ENCODE peak calls at places on chromosomes 4 and X, in seven cellular contexts. I, M, F, Z, A, S and P are unnamed samples.

GRCh38 chr4:101706535-101707057 is 83.9 kb upstream of the BANK1 start:
- DNase-seq in I (no peak), M (no peak), F (no peak), Z (no peak), A (no peak), S (no peak), P (no peak)

GRCh38 chrX:24493740-24494543 is 28.9 kb downstream of the PDK3 start:
- DNase-seq in I (no peak), M (peak; percentile 18), F (no peak), Z (no peak), A (no peak), S (peak; percentile 70), P (no peak)

GRCh38 chr4:147991543-147992295 is 259.8 kb downstream of the ARHGAP10 start:
- DNase-seq in I (no peak), M (no peak), F (no peak), Z (peak; percentile 41), A (no peak), S (no peak), P (no peak)

GRCh38 chrX:123835661-123836371 is 24.0 kb upstream of the XIAP start:
- DNase-seq in I (peak; percentile 70), M (no peak), F (peak; percentile 74), Z (no peak), A (no peak), S (no peak), P (no peak)

GRCh38 chr4:141375855-141376254 is 155.2 kb downstream of the ZNF330 start:
- DNase-seq in I (peak; percentile 93), M (peak; percentile 85), F (peak; percentile 67), Z (no peak), A (peak; percentile 21), S (peak; percentile 44), P (no peak)

GRCh38 chr4:145934434-145935047 is 4.1 kb downstream of the ZNF827 start:
- DNase-seq in I (no peak), M (no peak), F (no peak), Z (no peak), A (no peak), S (no peak), P (no peak)

GRCh38 chrX:72479324-72480274 is 93.0 kb downstream of the HDAC8 start:
- DNase-seq in I (no peak), M (no peak), F (no peak), Z (no peak), A (no peak), S (no peak), P (no peak)

GRCh38 chr4:3765271-3766206 is 646 bp upstream of the ADRA2C start:
- DNase-seq in I (peak; percentile 42), M (peak; percentile 79), F (peak; percentile 18), Z (peak; percentile 61), A (no peak), S (peak; percentile 83), P (peak; percentile 24)

GRCh38 chr4:113701156-113701555 is 60.4 kb downstream of the CAMK2D start:
- DNase-seq in I (no peak), M (peak; percentile 18), F (no peak), Z (no peak), A (no peak), S (no peak), P (no peak)

GRCh38 chr4:128757712-128758111 is 51.8 kb upstream of the JADE1 start:
- DNase-seq in I (peak; percentile 23), M (peak; percentile 26), F (peak; percentile 5), Z (no peak), A (no peak), S (peak; percentile 52), P (no peak)

GRCh38 chr4:31702291-31702690 is 982.1 kb downstream of the PCDH7 start:
- DNase-seq in I (no peak), M (no peak), F (no peak), Z (no peak), A (no peak), S (no peak), P (no peak)

GRCh38 chrX:130118941-130119640 is 8.8 kb upstream of the ELF4 start:
- DNase-seq in I (peak; percentile 72), M (no peak), F (peak; percentile 77), Z (no peak), A (no peak), S (no peak), P (peak; percentile 71)

GRCh38 chrX:130120746-130121504 is 10.6 kb upstream of the ELF4 start:
- DNase-seq in I (peak; percentile 71), M (peak; percentile 80), F (peak; percentile 83), Z (peak; percentile 51), A (no peak), S (peak; percentile 74), P (peak; percentile 73)

GRCh38 chrX:130120321-130120731 is 10.0 kb upstream of the ELF4 start:
- DNase-seq in I (no peak), M (peak; percentile 79), F (peak; percentile 70), Z (no peak), A (no peak), S (peak; percentile 57), P (no peak)

GRCh38 chrX:130117166-130117565 is 6.9 kb upstream of the ELF4 start:
- DNase-seq in I (no peak), M (no peak), F (no peak), Z (no peak), A (no peak), S (no peak), P (no peak)

DNA sequence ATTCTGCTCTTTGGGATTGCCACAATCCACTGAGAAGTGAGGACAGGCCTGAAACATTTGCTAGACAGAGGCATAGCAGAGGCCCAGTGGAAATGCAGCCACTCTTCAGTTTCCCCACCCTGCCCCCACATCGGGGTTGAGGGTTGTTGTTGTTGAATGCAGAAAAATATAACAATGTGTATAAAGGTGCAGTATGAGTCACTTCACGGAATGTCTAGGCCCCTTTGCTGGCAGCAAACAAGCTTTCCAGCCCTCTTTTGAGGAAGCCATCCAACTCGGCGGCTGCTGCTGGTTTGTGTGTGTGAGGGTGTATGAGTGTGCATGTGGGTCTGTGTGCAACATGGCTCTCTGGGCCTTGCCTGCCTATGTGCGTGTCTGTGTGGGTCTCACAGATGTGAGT is 8.1 kb upstream of the ELF4 start:
- DNase-seq in I (peak; percentile 81), M (no peak), F (peak; percentile 62), Z (no peak), A (no peak), S (no peak), P (peak; percentile 81)
- H3K4ac ChIP-seq in I (peak overlapping the region; percentile 68), M (no peak overlapping the region), F (no peak overlapping the region), Z (no peak overlapping the region), A (no peak overlapping the region), S (no peak overlapping the region), P (no peak overlapping the region)

GRCh38 chr4:140308366-140309123 is 64.9 kb upstream of the SCOC start:
- DNase-seq in I (peak; percentile 98), M (no peak), F (peak; percentile 92), Z (no peak), A (no peak), S (no peak), P (no peak)
- H2AK5ac ChIP-seq in I (peak overlapping the region; percentile 86), M (no peak overlapping the region), F (no peak overlapping the region), Z (no peak overlapping the region), A (no peak overlapping the region), S (no peak overlapping the region), P (no peak overlapping the region)

DNA sequence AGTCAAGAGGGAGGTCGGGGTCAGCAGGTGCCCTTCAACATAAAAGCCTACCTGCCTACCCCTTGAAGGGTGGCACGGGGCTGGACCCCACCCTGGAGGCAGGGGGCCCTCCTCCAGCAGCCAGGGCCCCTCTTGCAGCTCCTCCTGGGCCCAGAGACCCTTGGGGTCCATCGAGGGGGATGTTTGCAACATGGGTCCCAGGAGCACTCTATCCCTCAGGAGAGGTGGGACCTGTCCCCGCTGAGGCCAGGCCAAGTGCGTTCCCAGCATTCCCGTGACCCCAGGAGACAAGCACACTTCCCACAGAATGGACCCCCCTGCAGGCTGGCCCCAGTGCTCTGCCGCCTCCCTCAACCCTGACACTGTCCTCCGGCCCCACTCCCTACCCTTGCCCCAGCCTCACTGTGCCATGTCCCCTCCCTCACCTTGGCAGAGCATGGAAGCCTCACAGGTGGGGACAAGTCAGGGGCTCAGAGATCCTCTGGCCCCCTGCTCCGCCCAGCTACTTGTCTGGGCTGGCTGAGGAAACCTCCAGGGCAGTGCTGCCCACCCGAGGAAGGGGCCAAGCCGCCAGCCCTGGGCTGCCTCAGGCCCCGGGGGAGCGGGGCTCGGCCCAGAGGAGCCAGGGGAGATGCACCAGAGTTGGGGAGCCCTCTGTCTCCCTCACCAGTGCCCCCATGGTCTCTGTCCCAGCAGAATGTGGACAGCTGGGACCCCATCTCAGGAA is 2.2 kb downstream of the MXD4 start:
- DNase-seq in I (no peak), M (no peak), F (no peak), Z (no peak), A (no peak), S (no peak), P (no peak)
- H4K8ac ChIP-seq in I (peak overlapping the region; percentile 75), M (no peak overlapping the region), F (no peak overlapping the region), Z (no peak overlapping the region), A (no peak overlapping the region), S (no peak overlapping the region), P (no peak overlapping the region)

GRCh38 chrX:18129694-18130093 is 91.0 kb downstream of the BEND2 start:
- DNase-seq in I (no peak), M (no peak), F (no peak), Z (no peak), A (no peak), S (no peak), P (no peak)
- H3K4ac ChIP-seq in I (no peak overlapping the region), M (no peak overlapping the region), F (no peak overlapping the region), Z (no peak overlapping the region), A (no peak overlapping the region), S (no peak overlapping the region), P (no peak overlapping the region)

GRCh38 chr4:46503739-46504138 is 113.8 kb upstream of the GABRA2 start:
- DNase-seq in I (no peak), M (no peak), F (peak; percentile 56), Z (no peak), A (no peak), S (no peak), P (no peak)
- H2AK5ac ChIP-seq in I (no peak overlapping the region), M (no peak overlapping the region), F (no peak overlapping the region), Z (no peak overlapping the region), A (no peak overlapping the region), S (no peak overlapping the region), P (no peak overlapping the region)

GRCh38 chr4:159224412-159224811 is 121.5 kb downstream of the RAPGEF2 start:
- DNase-seq in I (no peak), M (no peak), F (no peak), Z (no peak), A (no peak), S (no peak), P (no peak)
- H4K8ac ChIP-seq in I (no peak overlapping the region), M (no peak overlapping the region), F (no peak overlapping the region), Z (no peak overlapping the region), A (no peak overlapping the region), S (no peak overlapping the region), P (no peak overlapping the region)

GRCh38 chr4:81424336-81424735 is 47.4 kb downstream of the RASGEF1B start:
- DNase-seq in I (no peak), M (peak; percentile 35), F (no peak), Z (no peak), A (no peak), S (no peak), P (no peak)
- H3K4ac ChIP-seq in I (peak overlapping the region; percentile 11), M (no peak overlapping the region), F (no peak overlapping the region), Z (no peak overlapping the region), A (no peak overlapping the region), S (no peak overlapping the region), P (no peak overlapping the region)

DNA sequence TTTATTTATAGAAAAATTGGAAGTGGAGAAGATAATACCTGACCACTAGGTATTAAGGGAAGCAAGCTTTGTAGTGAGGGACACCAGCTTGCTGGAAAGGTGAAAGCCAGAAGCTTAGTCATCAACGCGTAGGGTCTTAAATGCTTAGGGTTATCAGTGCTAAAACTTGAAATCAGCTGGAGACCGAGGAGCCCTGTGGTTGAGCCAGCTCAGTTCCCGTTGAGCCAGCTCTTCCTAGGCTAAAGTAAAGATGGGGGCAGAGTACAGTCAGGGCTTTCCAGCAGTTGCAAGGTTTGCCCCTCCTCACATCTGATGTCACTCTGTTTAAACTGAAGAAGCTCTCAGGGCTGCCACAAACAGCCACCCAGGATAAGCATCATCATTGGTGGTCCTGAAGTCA is 240.7 kb downstream of the DCLK2 start:
- DNase-seq in I (no peak), M (peak; percentile 92), F (no peak), Z (no peak), A (no peak), S (no peak), P (no peak)
- H2AK5ac ChIP-seq in I (no peak overlapping the region), M (no peak overlapping the region), F (no peak overlapping the region), Z (no peak overlapping the region), A (no peak overlapping the region), S (no peak overlapping the region), P (no peak overlapping the region)